ENCODE peak calls at places on chromosomes 2 and 18, in six cellular contexts. M is stomach, W is lower leg skin, B is tibial nerve, V is prostate gland, K is GM12891. X is an unnamed sample.

GRCh38 chr2:180847073-180847472 is 133.3 kb upstream of the UBE2E3 start:
- DNase-seq in B (no peak), K (no peak), V (no peak), M (no peak), W (no peak), X (no peak)

GRCh38 chr2:241772063-241772499 is 4.5 kb upstream of the GAL3ST2 start:
- DNase-seq in V (no peak), B (no peak), K (no peak), M (no peak), W (no peak), X (no peak)

GRCh38 chr18:56517181-56517580 is 121.2 kb downstream of the TXNL1 start:
- DNase-seq in V (no peak), K (no peak), M (no peak), W (no peak), B (no peak), X (no peak)

GRCh38 chr2:123993728-123994323 is 31.3 kb upstream of the CNTNAP5 start:
- DNase-seq in K (peak; percentile 2), W (peak; percentile 16), V (no peak), M (peak; percentile 27), B (no peak), X (no peak)

GRCh38 chr2:50856112-50856511 is 175.8 kb downstream of the NRXN1 start:
- DNase-seq in M (no peak), K (no peak), V (no peak), B (no peak), W (no peak), X (no peak)

GRCh38 chr2:118882693-118883336 is 35.4 kb upstream of the EN1 start:
- DNase-seq in M (peak; percentile 62), B (peak; percentile 56), V (peak; percentile 23), W (peak; percentile 53), K (peak; percentile 43), X (peak; percentile 28)

GRCh38 chr2:235511187-235511661 is 17.4 kb downstream of the AGAP1 start:
- DNase-seq in V (no peak), K (no peak), B (no peak), W (no peak), M (no peak), X (peak; percentile 90)

GRCh38 chr2:15579641-15580040 is 12.0 kb upstream of the DDX1 start:
- DNase-seq in K (no peak), M (no peak), V (no peak), B (no peak), W (no peak), X (no peak)

GRCh38 chr18:7878265-7879173 is 311.4 kb downstream of the PTPRM start:
- DNase-seq in M (no peak), K (no peak), B (no peak), W (no peak), V (no peak), X (no peak)

GRCh38 chr2:152585830-152586484 is 131.3 kb downstream of the PRPF40A start:
- DNase-seq in B (no peak), V (no peak), K (no peak), W (no peak), M (no peak), X (peak; percentile 26)

GRCh38 chr2:8086796-8087479 is 594.9 kb upstream of the ID2 start:
- DNase-seq in W (no peak), M (no peak), K (no peak), V (no peak), B (no peak), X (peak; percentile 12)

GRCh38 chr2:157868993-157869392 is 7.1 kb downstream of the ACVR1 start:
- DNase-seq in V (no peak), K (no peak), B (no peak), M (no peak), W (no peak), X (no peak)

GRCh38 chr18:58231930-58232329 is 187.9 kb downstream of the NEDD4L start:
- DNase-seq in K (no peak), M (peak; percentile 46), W (no peak), V (no peak), B (no peak), X (no peak)

GRCh38 chr18:48922203-48922800 is 28.5 kb downstream of the SMAD7 start:
- DNase-seq in M (no peak), V (no peak), W (no peak), B (no peak), K (no peak), X (no peak)

GRCh38 chr2:1900736-1901135 is 156.4 kb upstream of the PXDN start:
- DNase-seq in K (no peak), M (no peak), V (no peak), W (no peak), B (no peak), X (no peak)

GRCh38 chr2:140861666-140862065 is 1269.2 kb downstream of the LRP1B start:
- DNase-seq in W (no peak), V (no peak), K (no peak), B (no peak), M (no peak), X (no peak)

GRCh38 chr2:120958623-120959366 is 223.1 kb downstream of the GLI2 start:
- DNase-seq in W (no peak), B (no peak), M (no peak), K (no peak), V (no peak), X (no peak)

GRCh38 chr18:55510809-55511208 is 77.2 kb downstream of the TCF4 start:
- DNase-seq in V (no peak), M (no peak), W (peak; percentile 30), B (peak; percentile 58), K (no peak), X (no peak)

GRCh38 chr2:241721852-241722251 is 12.6 kb upstream of the D2HGDH start:
- DNase-seq in K (no peak), W (no peak), V (no peak), B (no peak), M (no peak), X (no peak)

GRCh38 chr2:147416099-147416498 is 428.7 kb upstream of the ACVR2A start:
- DNase-seq in V (no peak), B (no peak), M (no peak), K (no peak), W (no peak), X (peak; percentile 12)

GRCh38 chr2:223688094-223688835 is 86.1 kb upstream of the SCG2 start:
- DNase-seq in W (no peak), B (no peak), K (no peak), V (no peak), M (no peak), X (no peak)

GRCh38 chr2:240428245-240428644 is 7.2 kb upstream of the GPC1 start:
- DNase-seq in M (no peak), B (no peak), V (no peak), K (no peak), W (no peak), X (no peak)

GRCh38 chr2:203438528-203438927 is 96.6 kb downstream of the RAPH1 start:
- DNase-seq in B (no peak), V (no peak), K (no peak), W (no peak), M (no peak), X (no peak)

GRCh38 chr18:40949138-40949949 is 1005.7 kb upstream of the PIK3C3 start:
- DNase-seq in M (no peak), V (no peak), W (no peak), B (no peak), K (no peak), X (no peak)

GRCh38 chr2:170396799-170397459 is 219.0 kb downstream of the MYO3B start:
- DNase-seq in V (no peak), M (no peak), W (no peak), K (no peak), B (no peak), X (no peak)

GRCh38 chr2:128323501-128323931 is 4.8 kb upstream of the HS6ST1 start:
- DNase-seq in W (no peak), V (no peak), M (peak; percentile 24), B (no peak), K (no peak), X (no peak)

GRCh38 chr18:79402977-79403722 is 7.4 kb downstream of the NFATC1 start:
- DNase-seq in K (no peak), M (peak; percentile 61), B (peak; percentile 67), V (peak; percentile 46), W (peak; percentile 74), X (no peak)

GRCh38 chr18:55318864-55319516 is 269.0 kb downstream of the TCF4 start:
- DNase-seq in M (no peak), W (no peak), K (no peak), B (no peak), V (no peak), X (no peak)

GRCh38 chr2:2000018-2000733 is 255.9 kb upstream of the PXDN start:
- DNase-seq in B (no peak), K (no peak), M (no peak), V (no peak), W (no peak), X (no peak)

GRCh38 chr2:61144697-61145268 is 17.2 kb upstream of the C2orf74 start:
- DNase-seq in K (peak; percentile 84), V (peak; percentile 91), B (peak; percentile 93), W (peak; percentile 93), M (peak; percentile 98), X (peak; percentile 91)
- TF ChIP-seq POLR2A in K (peak; percentile 72), V (peak; percentile 23), B (no peak), W (no peak), M (no peak), X (peak; percentile 69)

GRCh38 chr2:44836916-44837315 is 104.6 kb upstream of the SIX3 start:
- DNase-seq in W (no peak), B (no peak), M (no peak), V (no peak), K (no peak), X (no peak)
- TF ChIP-seq POLR2A in W (no peak), B (no peak), M (no peak), V (no peak), K (no peak), X (no peak)

DNA sequence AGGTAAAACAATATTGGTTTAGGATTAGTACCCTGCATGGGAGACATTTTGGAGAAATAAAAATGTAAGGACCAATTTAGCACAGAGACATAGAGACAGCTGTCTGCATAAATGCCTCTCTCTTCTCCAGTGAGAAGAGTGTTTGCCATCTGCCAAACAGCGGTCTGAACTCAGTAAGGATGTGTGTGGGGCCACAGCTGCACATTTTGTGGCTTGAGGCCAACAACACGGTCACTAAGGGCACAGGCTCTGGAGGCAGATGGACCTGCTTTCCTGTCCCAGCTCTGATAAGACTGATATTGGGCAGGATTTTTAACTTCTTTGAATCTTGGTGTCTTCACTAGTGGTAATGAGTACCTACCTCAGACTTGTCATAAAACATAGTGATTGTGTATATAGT is 10.2 kb downstream of the ZBTB14 start:
- DNase-seq in K (no peak), M (no peak), B (no peak), V (no peak), W (no peak), X (no peak)
- TF ChIP-seq POLR2A in K (no peak), M (no peak), B (no peak), V (no peak), W (no peak), X (no peak)

DNA sequence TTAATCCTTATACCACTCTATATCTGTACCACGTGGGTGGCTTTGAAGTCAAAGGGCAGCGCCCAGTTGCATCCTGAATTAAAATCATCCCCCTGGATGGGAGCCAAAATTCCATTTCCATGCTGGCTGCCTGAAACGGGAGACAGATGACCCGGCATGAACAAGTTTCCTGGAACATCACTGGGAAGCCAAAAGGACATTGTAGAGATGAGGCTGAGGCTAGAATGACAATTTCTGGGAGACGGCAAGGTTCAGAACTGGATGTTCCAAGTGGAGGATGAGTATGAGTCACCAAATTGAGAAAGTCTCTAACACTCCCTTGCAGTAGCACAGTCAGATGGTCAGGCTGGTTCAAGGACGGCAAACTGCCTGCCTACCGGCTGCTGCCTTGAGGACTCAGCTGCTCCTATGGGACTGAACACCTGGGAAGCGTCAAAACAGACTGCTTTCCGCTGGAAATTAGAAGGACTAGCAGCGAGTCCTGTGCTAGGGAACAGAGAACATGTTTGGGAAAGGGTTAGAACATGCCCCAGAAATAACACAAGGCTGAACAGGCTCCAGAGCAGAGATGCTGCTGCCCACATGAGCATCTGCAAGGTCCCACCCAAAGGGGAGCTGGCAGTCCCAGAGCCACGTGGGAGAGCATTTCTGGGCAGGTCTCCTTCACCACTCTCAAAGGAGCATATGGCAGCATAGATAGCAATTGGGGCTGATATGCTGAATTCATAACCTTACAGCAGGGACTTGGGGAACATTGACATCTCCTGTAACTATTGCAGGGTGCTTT is 32.0 kb downstream of the YPEL5 start:
- DNase-seq in M (peak; percentile 26), V (no peak), W (peak; percentile 76), B (peak; percentile 65), K (no peak), X (no peak)
- TF ChIP-seq POLR2A in M (no peak), V (no peak), W (no peak), B (no peak), K (no peak), X (no peak)

X was measured in H54.